ENCODE peak calls at places on chromosomes 4 and X, in eight cellular contexts. One of them, this sample, is unnamed.

GRCh38 chr4:140426610-140427103 is 791 bp downstream of the CLGN start:
- DNase-seq in sigmoid colon: no peak
- DNase-seq in HCT116: no peak
- DNase-seq in testis: peak
- DNase-seq in heart left ventricle: peak
- DNase-seq in tibial nerve: no peak
- DNase-seq in uterus: no peak
- DNase-seq in lower leg skin: no peak
- DNase-seq in this sample: peak

GRCh38 chr4:16157609-16158503 is 68.4 kb downstream of the TAPT1 start:
- DNase-seq in lower leg skin: no peak
- DNase-seq in tibial nerve: no peak
- DNase-seq in HCT116: no peak
- DNase-seq in heart left ventricle: no peak
- DNase-seq in testis: no peak
- DNase-seq in uterus: no peak
- DNase-seq in sigmoid colon: no peak
- DNase-seq in this sample: no peak

GRCh38 chr4:27154706-27155105 is 294.1 kb downstream of the STIM2 start:
- DNase-seq in sigmoid colon: no peak
- DNase-seq in HCT116: no peak
- DNase-seq in tibial nerve: no peak
- DNase-seq in uterus: no peak
- DNase-seq in heart left ventricle: no peak
- DNase-seq in lower leg skin: no peak
- DNase-seq in testis: no peak
- DNase-seq in this sample: no peak

GRCh38 chrX:115251458-115252233 is 17.8 kb upstream of the LRCH2 start:
- DNase-seq in tibial nerve: no peak
- DNase-seq in sigmoid colon: no peak
- DNase-seq in uterus: no peak
- DNase-seq in testis: no peak
- DNase-seq in HCT116: no peak
- DNase-seq in lower leg skin: no peak
- DNase-seq in heart left ventricle: no peak
- DNase-seq in this sample: no peak

GRCh38 chr4:53354012-53354722 is 11.7 kb downstream of the SCFD2 start:
- DNase-seq in testis: no peak
- DNase-seq in HCT116: no peak
- DNase-seq in lower leg skin: no peak
- DNase-seq in sigmoid colon: no peak
- DNase-seq in tibial nerve: no peak
- DNase-seq in uterus: no peak
- DNase-seq in heart left ventricle: no peak
- DNase-seq in this sample: no peak

GRCh38 chr4:68797618-68798017 is 18.2 kb upstream of the UGT2B10 start:
- DNase-seq in uterus: no peak
- DNase-seq in testis: no peak
- DNase-seq in lower leg skin: no peak
- DNase-seq in HCT116: no peak
- DNase-seq in tibial nerve: no peak
- DNase-seq in heart left ventricle: no peak
- DNase-seq in sigmoid colon: no peak
- DNase-seq in this sample: no peak

GRCh38 chr4:9765091-9765490 is 16.3 kb upstream of the DRD5 start:
- DNase-seq in lower leg skin: no peak
- DNase-seq in HCT116: peak
- DNase-seq in sigmoid colon: no peak
- DNase-seq in heart left ventricle: no peak
- DNase-seq in uterus: no peak
- DNase-seq in tibial nerve: no peak
- DNase-seq in testis: peak
- DNase-seq in this sample: no peak

GRCh38 chr4:151408630-151409469 is at the start of gene FHIP1A:
- DNase-seq in HCT116: peak
- DNase-seq in testis: peak
- DNase-seq in uterus: peak
- DNase-seq in heart left ventricle: peak
- DNase-seq in sigmoid colon: peak
- DNase-seq in tibial nerve: peak
- DNase-seq in lower leg skin: peak
- DNase-seq in this sample: peak

GRCh38 chr4:177108708-177109107 is 201.0 kb upstream of the NEIL3 start:
- DNase-seq in lower leg skin: no peak
- DNase-seq in testis: no peak
- DNase-seq in uterus: no peak
- DNase-seq in heart left ventricle: no peak
- DNase-seq in sigmoid colon: no peak
- DNase-seq in HCT116: no peak
- DNase-seq in tibial nerve: no peak
- DNase-seq in this sample: no peak

GRCh38 chr4:83758331-83758730 is 222.4 kb downstream of the GPAT3 start:
- DNase-seq in sigmoid colon: no peak
- DNase-seq in heart left ventricle: no peak
- DNase-seq in uterus: no peak
- DNase-seq in testis: no peak
- DNase-seq in HCT116: no peak
- DNase-seq in lower leg skin: no peak
- DNase-seq in tibial nerve: no peak
- DNase-seq in this sample: no peak

GRCh38 chr4:168832746-168833575 is 177.1 kb downstream of the CBR4 start:
- DNase-seq in tibial nerve: peak
- DNase-seq in HCT116: no peak
- DNase-seq in testis: peak
- DNase-seq in sigmoid colon: peak
- DNase-seq in heart left ventricle: peak
- DNase-seq in uterus: peak
- DNase-seq in lower leg skin: no peak
- DNase-seq in this sample: peak

GRCh38 chr4:168831585-168831918 is 178.5 kb downstream of the CBR4 start:
- DNase-seq in HCT116: no peak
- DNase-seq in uterus: no peak
- DNase-seq in testis: no peak
- DNase-seq in sigmoid colon: no peak
- DNase-seq in tibial nerve: no peak
- DNase-seq in heart left ventricle: no peak
- DNase-seq in lower leg skin: no peak
- DNase-seq in this sample: no peak

GRCh38 chr4:168831919-168832745 is 177.9 kb downstream of the CBR4 start:
- DNase-seq in uterus: peak
- DNase-seq in HCT116: peak
- DNase-seq in tibial nerve: peak
- DNase-seq in testis: peak
- DNase-seq in lower leg skin: peak
- DNase-seq in sigmoid colon: peak
- DNase-seq in heart left ventricle: peak
- DNase-seq in this sample: peak

GRCh38 chr4:168826620-168827019 is 183.4 kb downstream of the CBR4 start:
- DNase-seq in HCT116: no peak
- DNase-seq in testis: no peak
- DNase-seq in tibial nerve: no peak
- DNase-seq in uterus: no peak
- DNase-seq in lower leg skin: no peak
- DNase-seq in heart left ventricle: no peak
- DNase-seq in sigmoid colon: no peak
- DNase-seq in this sample: no peak

DNA sequence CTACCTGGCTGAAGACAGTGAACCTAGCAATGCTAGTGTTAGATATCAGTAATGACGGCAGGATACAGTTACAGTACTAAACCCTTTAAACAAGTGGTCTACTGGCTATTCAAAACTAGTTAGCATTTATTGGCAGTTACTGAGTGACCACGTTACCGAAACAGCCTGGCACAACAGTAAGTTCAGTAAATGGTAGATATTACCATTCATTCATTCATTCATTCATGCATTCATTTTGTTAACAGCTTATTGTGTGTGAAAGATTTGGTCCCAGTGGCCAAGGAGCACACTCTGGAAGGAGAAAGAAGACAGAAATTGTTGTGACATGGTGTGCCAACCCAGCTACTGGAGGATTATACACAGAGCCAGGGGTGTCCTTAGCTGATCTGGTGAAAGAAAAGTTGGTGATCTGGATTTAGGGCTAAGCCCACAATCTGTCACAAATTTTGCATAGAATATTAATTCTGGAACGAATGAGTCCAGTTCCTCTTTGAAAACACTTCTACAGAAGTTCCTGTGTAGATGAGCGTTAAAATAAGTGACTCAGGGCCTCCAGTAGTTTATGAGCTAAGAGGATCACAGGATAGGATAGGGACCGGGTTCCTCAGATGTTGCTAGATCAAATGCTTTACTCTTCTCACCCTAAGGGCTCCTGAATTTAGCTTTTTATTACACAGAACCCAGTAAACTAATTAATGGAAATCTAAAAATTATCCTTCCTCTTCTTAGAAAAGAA is 179.1 kb downstream of the CBR4 start:
- DNase-seq in heart left ventricle: no peak
- DNase-seq in testis: no peak
- DNase-seq in HCT116: no peak
- DNase-seq in uterus: no peak
- DNase-seq in tibial nerve: no peak
- DNase-seq in lower leg skin: no peak
- DNase-seq in sigmoid colon: no peak
- DNase-seq in this sample: no peak
- H3K4me3 ChIP-seq in heart left ventricle: peak
- H3K4me3 ChIP-seq in testis: no peak
- H3K4me3 ChIP-seq in HCT116: peak
- H3K4me3 ChIP-seq in uterus: peak
- H3K4me3 ChIP-seq in tibial nerve: peak
- H3K4me3 ChIP-seq in lower leg skin: no peak
- H3K4me3 ChIP-seq in sigmoid colon: peak
- H3K4me3 ChIP-seq in this sample: no peak

DNA sequence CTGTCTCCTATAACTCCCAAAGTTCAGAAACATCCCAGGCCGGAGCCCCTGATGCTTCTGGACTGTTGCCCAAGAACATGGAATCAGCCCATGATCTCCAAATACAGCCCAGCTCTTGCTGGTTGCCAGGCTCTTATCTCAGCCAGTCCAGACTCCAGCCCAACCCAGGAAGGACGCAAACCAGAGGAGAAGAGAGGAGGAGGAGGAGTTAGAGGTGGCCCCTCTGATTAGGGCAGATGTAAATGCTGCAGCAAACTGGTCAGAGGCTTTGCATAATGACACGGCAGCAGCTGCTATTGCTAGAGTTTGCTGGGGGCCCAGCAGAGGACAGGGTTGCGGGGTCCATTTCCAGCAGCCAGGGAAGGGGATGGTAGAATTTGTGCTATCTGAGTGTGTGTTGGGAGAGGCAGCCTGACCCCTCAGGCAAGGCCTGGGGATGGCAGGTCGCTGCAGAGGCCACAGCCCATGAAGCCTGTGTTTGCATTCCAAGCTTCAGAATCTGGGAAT is 4.2 kb upstream of the OTUD5 start:
- DNase-seq in tibial nerve: no peak
- DNase-seq in testis: peak
- DNase-seq in lower leg skin: no peak
- DNase-seq in HCT116: no peak
- DNase-seq in uterus: no peak
- DNase-seq in heart left ventricle: no peak
- DNase-seq in sigmoid colon: no peak
- DNase-seq in this sample: no peak
- TF ChIP-seq POLR2A in tibial nerve: no peak
- TF ChIP-seq POLR2A in testis: no peak
- TF ChIP-seq POLR2A in lower leg skin: no peak
- TF ChIP-seq POLR2A in HCT116: no peak
- TF ChIP-seq POLR2A in uterus: no peak
- TF ChIP-seq POLR2A in heart left ventricle: no peak
- TF ChIP-seq POLR2A in sigmoid colon: no peak
- TF ChIP-seq POLR2A in this sample: no peak

DNA sequence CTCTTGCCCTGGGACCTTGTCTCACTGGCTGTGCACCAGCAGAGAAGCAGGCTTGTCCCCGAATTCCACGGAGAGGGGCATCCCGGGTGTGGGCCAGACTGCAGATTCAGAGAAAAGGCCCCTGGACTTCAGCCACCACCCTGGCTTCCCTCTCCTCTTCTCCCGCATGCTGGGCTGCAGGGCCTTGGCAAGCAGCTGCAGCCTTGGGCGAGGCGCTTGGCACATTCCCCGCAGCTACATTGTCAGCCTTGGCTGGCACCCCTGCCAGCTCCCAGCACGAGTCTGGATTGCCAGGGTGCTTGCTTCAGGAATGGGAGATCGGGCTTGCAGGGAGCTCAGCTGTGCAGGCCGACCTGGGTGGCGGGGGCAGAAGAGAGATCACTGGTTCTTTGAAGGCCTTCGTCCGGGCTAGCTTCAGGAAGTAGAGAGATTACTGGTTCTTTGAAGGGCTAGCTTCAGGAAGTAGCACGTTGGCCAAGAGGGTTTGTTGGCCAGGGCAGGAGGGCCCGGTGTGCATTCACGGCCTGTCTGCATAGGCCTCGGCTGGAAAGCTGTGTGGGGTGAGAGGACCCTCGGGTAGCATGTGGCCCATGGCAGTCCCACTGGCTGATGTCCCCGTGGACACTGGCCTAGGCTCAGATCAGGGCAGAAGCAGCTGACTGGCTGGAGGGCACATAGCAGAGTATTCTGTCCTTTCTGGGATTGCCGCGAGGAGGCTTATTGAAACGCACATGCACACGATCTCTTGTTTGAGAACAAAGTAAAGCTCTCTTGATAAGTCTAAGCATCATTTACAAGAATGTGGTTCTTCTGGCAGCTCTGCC is 2.7 kb downstream of the ABCD1 start:
- DNase-seq in testis: peak
- DNase-seq in HCT116: no peak
- DNase-seq in uterus: no peak
- DNase-seq in tibial nerve: peak
- DNase-seq in sigmoid colon: peak
- DNase-seq in heart left ventricle: peak
- DNase-seq in lower leg skin: no peak
- DNase-seq in this sample: peak
- H3K4me3 ChIP-seq in testis: no peak
- H3K4me3 ChIP-seq in HCT116: peak
- H3K4me3 ChIP-seq in uterus: peak
- H3K4me3 ChIP-seq in tibial nerve: no peak
- H3K4me3 ChIP-seq in sigmoid colon: peak
- H3K4me3 ChIP-seq in heart left ventricle: peak
- H3K4me3 ChIP-seq in lower leg skin: no peak
- H3K4me3 ChIP-seq in this sample: peak

DNA sequence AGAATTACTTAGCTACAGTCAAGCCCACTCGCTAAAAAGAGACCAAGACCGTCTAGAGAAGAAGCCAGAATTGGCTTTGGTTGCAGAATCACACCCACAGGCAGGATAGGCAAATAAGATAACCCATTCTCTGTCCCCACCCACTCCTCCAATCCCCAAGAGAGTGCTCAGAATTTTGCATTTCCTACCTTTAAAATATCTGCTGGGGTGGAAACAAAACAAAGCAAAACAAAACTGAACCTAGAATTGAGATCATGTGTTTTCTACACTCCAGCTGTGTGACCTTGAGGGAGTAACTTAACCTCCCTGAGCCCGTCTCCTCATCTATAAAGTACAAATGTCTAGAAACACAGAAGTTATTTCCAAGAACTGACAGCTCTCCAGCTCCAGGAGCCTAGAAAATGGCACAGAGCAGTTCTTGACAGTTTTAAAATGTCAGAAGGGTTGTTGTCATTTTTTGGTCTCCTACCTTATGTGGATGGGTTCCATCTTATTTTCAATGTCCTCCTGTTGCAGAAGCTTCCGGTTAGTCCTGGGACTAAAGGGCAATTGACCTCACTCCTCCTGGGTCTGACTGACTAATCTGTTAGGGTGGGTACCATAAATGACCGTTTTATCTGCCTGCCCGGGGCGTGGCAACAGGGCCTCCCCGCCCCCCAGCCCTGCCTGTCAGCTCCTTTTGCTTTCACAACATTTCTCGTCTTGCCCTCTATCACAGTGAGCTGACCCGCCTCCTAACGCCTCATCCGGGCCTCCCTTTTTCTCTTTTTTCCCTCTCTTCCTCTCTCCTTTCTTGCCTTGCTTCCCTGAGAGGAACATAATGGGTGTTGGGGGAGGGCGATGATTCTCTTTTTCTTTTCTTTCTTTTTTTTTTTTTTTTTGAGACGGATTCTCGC is 114.0 kb downstream of the RBM47 start:
- DNase-seq in testis: no peak
- DNase-seq in heart left ventricle: no peak
- DNase-seq in tibial nerve: no peak
- DNase-seq in HCT116: no peak
- DNase-seq in sigmoid colon: no peak
- DNase-seq in lower leg skin: no peak
- DNase-seq in uterus: no peak
- DNase-seq in this sample: peak
- TF ChIP-seq POLR2A in testis: no peak
- TF ChIP-seq POLR2A in heart left ventricle: no peak
- TF ChIP-seq POLR2A in tibial nerve: no peak
- TF ChIP-seq POLR2A in HCT116: no peak
- TF ChIP-seq POLR2A in sigmoid colon: no peak
- TF ChIP-seq POLR2A in lower leg skin: no peak
- TF ChIP-seq POLR2A in uterus: no peak
- TF ChIP-seq POLR2A in this sample: peak